ENCODE peak calls at places on chromosomes 4 and X, in six cellular contexts. D is lower lobe of right lung; N is GM13976; B is CD4-positive, alpha-beta T cell; W is ovary; O is Caco-2. H is an unnamed sample.
A peak's percentile ranks its signal among the peaks of the same experiment; 100 is the strongest.

GRCh38 chr4:47577779-47578553 is 92.9 kb downstream of the ATP10D start:
- DNase-seq in O (no peak), N (no peak), B (no peak), W (no peak), D (no peak), H (no peak)

GRCh38 chr4:109848501-109848900 is 594 bp downstream of the LRIT3 start:
- DNase-seq in W (no peak), D (no peak), B (no peak), O (no peak), N (no peak), H (no peak)

GRCh38 chr4:102620697-102621497 is 119.7 kb downstream of the NFKB1 start:
- DNase-seq in O (peak; percentile 74), W (no peak), B (no peak), D (no peak), N (peak; percentile 41), H (no peak)

GRCh38 chr4:17324431-17324830 is 187.5 kb downstream of the QDPR start:
- DNase-seq in W (peak; percentile 41), O (peak; percentile 16), N (peak; percentile 25), D (no peak), B (no peak), H (no peak)

GRCh38 chr4:138308421-138308820 is 66.3 kb upstream of the SLC7A11 start:
- DNase-seq in N (no peak), W (no peak), B (no peak), O (no peak), D (no peak), H (no peak)

GRCh38 chr4:81804849-81805248 is 333.1 kb upstream of the RASGEF1B start:
- DNase-seq in O (no peak), D (no peak), B (no peak), N (no peak), W (no peak), H (no peak)

GRCh38 chr4:53671757-53672156 is 80.5 kb upstream of the LNX1 start:
- DNase-seq in D (no peak), O (no peak), B (no peak), W (no peak), N (no peak), H (no peak)

GRCh38 chrX:12563121-12563520 is 228.1 kb upstream of the PRPS2 start:
- DNase-seq in N (no peak), O (no peak), W (no peak), B (no peak), D (no peak), H (no peak)

GRCh38 chr4:53005149-53005546 is 143.0 kb downstream of the RASL11B start:
- DNase-seq in D (no peak), W (no peak), B (no peak), O (no peak), N (no peak), H (no peak)

GRCh38 chr4:10347281-10347795 is 109.9 kb downstream of the ZNF518B start:
- DNase-seq in O (no peak), D (no peak), W (no peak), B (no peak), N (no peak), H (no peak)

GRCh38 chr4:186104114-186104894 is at the start of gene FAM149A:
- DNase-seq in W (peak; percentile 58), B (peak; percentile 23), D (peak; percentile 86), O (peak; percentile 79), N (peak; percentile 65), H (peak; percentile 20)

GRCh38 chr4:60805500-60806313 is 394.4 kb upstream of the ADGRL3 start:
- DNase-seq in O (peak; percentile 35), W (no peak), B (no peak), D (no peak), N (peak; percentile 3), H (no peak)

GRCh38 chr4:176492648-176493302 is 173.0 kb downstream of the SPCS3 start:
- DNase-seq in B (no peak), W (no peak), N (peak; percentile 36), O (no peak), D (no peak), H (no peak)

GRCh38 chr4:6032249-6033244 is 14.3 kb upstream of the C4orf50 start:
- DNase-seq in B (no peak), W (no peak), N (no peak), D (no peak), O (no peak), H (no peak)

GRCh38 chrX:139120760-139121159 is 409.2 kb upstream of the FGF13 start:
- DNase-seq in W (no peak), O (no peak), N (no peak), D (no peak), B (no peak), H (no peak)

GRCh38 chr4:20687894-20688293 is 12.4 kb upstream of the PACRGL start:
- DNase-seq in W (no peak), D (no peak), O (no peak), N (no peak), B (no peak), H (no peak)

GRCh38 chrX:138794285-138794684 is 82.8 kb upstream of the FGF13 start:
- DNase-seq in D (no peak), B (no peak), O (no peak), N (no peak), W (no peak), H (no peak)

GRCh38 chrX:14013074-14013473 is 16.6 kb downstream of the GEMIN8 start:
- DNase-seq in N (no peak), O (no peak), D (no peak), B (no peak), W (no peak), H (no peak)

GRCh38 chrX:138745215-138745614 is 33.7 kb upstream of the FGF13 start:
- DNase-seq in B (no peak), D (no peak), W (peak; percentile 19), O (peak; percentile 46), N (peak; percentile 6), H (no peak)

GRCh38 chr4:152103181-152103901 is 342.5 kb upstream of the GATB start:
- DNase-seq in N (no peak), O (no peak), D (no peak), B (no peak), W (no peak), H (no peak)

GRCh38 chrX:9825129-9825865 is 39.1 kb downstream of the SHROOM2 start:
- DNase-seq in D (no peak), W (no peak), B (no peak), N (no peak), O (no peak), H (no peak)

GRCh38 chr4:90061881-90062280 is 65.3 kb upstream of the CCSER1 start:
- DNase-seq in W (no peak), D (no peak), O (no peak), B (no peak), N (no peak), H (no peak)

GRCh38 chrX:31038585-31039326 is 33.1 kb downstream of the FTHL17 start:
- DNase-seq in N (peak; percentile 27), D (no peak), W (peak; percentile 32), B (no peak), O (peak; percentile 42), H (no peak)

GRCh38 chr4:118774989-118775388 is 60.9 kb downstream of the SEC24D start:
- DNase-seq in D (no peak), N (no peak), W (no peak), B (no peak), O (no peak), H (no peak)

GRCh38 chr4:3295837-3296624 is 3.2 kb downstream of the RGS12 start:
- DNase-seq in W (no peak), O (no peak), N (no peak), B (no peak), D (no peak), H (no peak)

GRCh38 chr4:6198278-6198677 is 2.1 kb downstream of the JAKMIP1 start:
- DNase-seq in N (no peak), D (no peak), O (no peak), B (no peak), W (no peak), H (peak; percentile 57)

GRCh38 chr4:149029056-149029651 is 586.9 kb upstream of the NR3C2 start:
- DNase-seq in B (no peak), D (no peak), N (no peak), O (no peak), W (no peak), H (no peak)

GRCh38 chr4:1347410-1347864 is 429 bp downstream of the UVSSA start:
- DNase-seq in D (peak; percentile 86), N (peak; percentile 83), O (peak; percentile 74), B (peak; percentile 30), W (peak; percentile 81), H (peak; percentile 62)

GRCh38 chr4:1346781-1347409 is at the start of gene UVSSA:
- DNase-seq in B (peak; percentile 100), W (peak; percentile 100), O (peak; percentile 100), D (peak; percentile 100), N (peak; percentile 100), H (peak; percentile 100)

GRCh38 chr4:1344696-1345095 is 2.3 kb upstream of the UVSSA start:
- DNase-seq in B (no peak), D (peak; percentile 53), N (no peak), W (no peak), O (no peak), H (no peak)

GRCh38 chr4:1348014-1348513 is 1.1 kb downstream of the UVSSA start:
- DNase-seq in D (peak; percentile 48), O (no peak), W (no peak), N (no peak), B (no peak), H (no peak)

DNA sequence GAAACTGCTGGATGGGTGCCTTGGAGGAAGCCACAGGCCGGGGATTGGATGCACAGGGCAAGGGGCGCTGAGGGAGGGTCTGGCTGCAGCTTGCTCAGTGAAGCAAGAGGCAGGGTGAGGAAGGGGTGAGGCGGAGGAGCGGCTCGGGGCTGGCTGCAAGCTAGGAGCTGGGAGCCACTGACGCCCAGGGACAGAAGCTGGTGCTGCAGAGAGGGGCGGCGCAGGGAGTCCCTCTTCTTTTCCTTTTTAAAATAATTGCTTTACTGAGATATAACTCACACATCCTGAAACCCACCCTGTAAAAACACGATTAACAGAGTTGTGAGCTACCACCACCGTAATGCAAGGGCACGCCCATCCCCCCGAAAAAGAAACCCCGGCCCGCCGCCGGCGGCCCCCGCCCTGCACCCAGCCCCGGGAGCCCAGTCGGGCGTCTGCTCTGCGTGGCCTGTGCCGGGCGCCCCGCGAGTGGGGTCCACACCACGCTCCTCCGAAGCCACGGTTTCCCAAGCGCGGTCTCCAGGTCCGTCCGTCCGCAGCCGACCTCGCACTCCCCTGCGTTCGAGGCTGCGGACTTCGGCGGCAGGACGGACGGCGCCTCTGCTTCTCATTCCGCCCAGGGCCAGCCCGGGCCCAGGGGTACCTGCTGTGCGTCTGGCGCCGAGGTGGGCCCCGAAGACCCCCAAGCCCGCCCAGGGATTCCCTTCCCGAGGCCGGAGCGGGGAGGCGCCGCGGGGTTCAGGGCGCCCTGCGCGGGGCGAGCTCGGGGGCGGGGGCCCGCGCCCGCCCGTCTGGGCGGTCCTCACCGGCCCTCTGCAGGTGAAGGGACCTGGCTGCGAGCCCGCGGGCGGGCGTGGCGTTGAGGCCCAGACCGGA is 865 bp upstream of the UVSSA start:
- DNase-seq in W (peak; percentile 61), B (peak; percentile 43), N (peak; percentile 66), O (peak; percentile 68), D (peak; percentile 72), H (peak; percentile 44)
- TF ChIP-seq CTCF in W (no peak), B (peak; percentile 73), N (peak; percentile 30), O (no peak), D (peak; percentile 35), H (no peak)

GRCh38 chr4:141254326-141254725 is 33.6 kb downstream of the ZNF330 start:
- DNase-seq in N (no peak), O (no peak), D (no peak), W (no peak), B (no peak), H (no peak)
- TF ChIP-seq CTCF in N (peak; percentile 12), O (no peak), D (no peak), W (no peak), B (no peak), H (no peak)

GRCh38 chrX:17531500-17531899 is 156.5 kb downstream of the NHS start:
- DNase-seq in D (no peak), B (no peak), N (no peak), W (no peak), O (no peak), H (no peak)
- TF ChIP-seq CTCF in D (no peak), B (no peak), N (no peak), W (no peak), O (no peak), H (no peak)

GRCh38 chr4:165096776-165097175 is 15.9 kb downstream of the TMEM192 start:
- DNase-seq in D (no peak), O (peak; percentile 18), B (no peak), N (peak; percentile 59), W (no peak), H (no peak)
- TF ChIP-seq CTCF in D (peak; percentile 27), O (peak; percentile 54), B (peak; percentile 44), N (peak; percentile 35), W (no peak), H (peak; percentile 36)

H was measured in natural killer cell.